ENCODE peak calls at places on chromosome 9, in five cellular contexts. F, K, D, U and Y are unnamed samples.

GRCh38 chr9:33153666-33154065 is 13.5 kb downstream of the B4GALT1 start:
- DNase-seq in D (no peak), U (no peak), F (no peak), K (no peak), Y (no peak)

GRCh38 chr9:75265525-75265972 is 177.2 kb downstream of the OSTF1 start:
- DNase-seq in U (peak), K (peak), D (no peak), F (no peak), Y (peak)

GRCh38 chr9:77678136-77678535 is 30.0 kb upstream of the GNA14 start:
- DNase-seq in U (no peak), K (no peak), F (no peak), D (peak), Y (no peak)

GRCh38 chr9:134698587-134699342 is 57.2 kb downstream of the COL5A1 start:
- DNase-seq in D (peak), F (peak), K (peak), U (peak), Y (peak)

GRCh38 chr9:106051573-106051972 is 357.2 kb downstream of the TMEM38B start:
- DNase-seq in K (no peak), F (no peak), D (no peak), U (no peak), Y (no peak)

GRCh38 chr9:127938298-127938690 is 640 bp upstream of the DPM2 start:
- DNase-seq in K (no peak), D (no peak), F (peak), U (no peak), Y (no peak)

GRCh38 chr9:131478421-131478868 is 24.3 kb upstream of the POMT1 start:
- DNase-seq in K (peak), D (no peak), F (peak), U (peak), Y (peak)

GRCh38 chr9:130343445-130343918 is 77.9 kb downstream of the HMCN2 start:
- DNase-seq in U (peak), K (no peak), F (peak), D (peak), Y (no peak)

GRCh38 chr9:78826521-78826920 is 529.6 kb downstream of the PSAT1 start:
- DNase-seq in U (no peak), F (no peak), K (no peak), D (no peak), Y (no peak)

GRCh38 chr9:131545003-131545785 is at the start of gene PRRT1B:
- DNase-seq in F (peak), K (no peak), D (no peak), U (no peak), Y (no peak)

GRCh38 chr9:95477441-95477840 is 39.3 kb downstream of the PTCH1 start:
- DNase-seq in U (no peak), F (no peak), K (no peak), D (no peak), Y (no peak)

GRCh38 chr9:95874303-95874988 is 1.0 kb upstream of the ERCC6L2 start:
- DNase-seq in D (no peak), K (no peak), F (no peak), U (no peak), Y (peak)

GRCh38 chr9:97534961-97535594 is 33.6 kb downstream of the TMOD1 start:
- DNase-seq in F (no peak), U (no peak), D (peak), K (no peak), Y (no peak)

GRCh38 chr9:114238471-114238870 is 83.1 kb downstream of the COL27A1 start:
- DNase-seq in U (no peak), D (no peak), K (no peak), F (peak), Y (no peak)

GRCh38 chr9:36147441-36148175 is 11.1 kb downstream of the GLIPR2 start:
- DNase-seq in F (no peak), U (no peak), K (no peak), D (no peak), Y (no peak)

GRCh38 chr9:81456431-81456970 is 232.8 kb downstream of the TLE1 start:
- DNase-seq in F (no peak), D (no peak), K (peak), U (no peak), Y (peak)

GRCh38 chr9:137383453-137384115 is 39.4 kb downstream of the EXD3 start:
- DNase-seq in U (peak), F (peak), D (peak), K (no peak), Y (no peak)

GRCh38 chr9:129131300-129132145 is 20.3 kb downstream of the PTPA start:
- DNase-seq in U (peak), F (peak), D (peak), K (peak), Y (peak)

GRCh38 chr9:116286287-116286686 is 132.7 kb downstream of the PAPPA start:
- DNase-seq in U (no peak), K (peak), D (no peak), F (no peak), Y (no peak)

GRCh38 chr9:114902773-114903589 is 27.4 kb downstream of the TNFSF8 start:
- DNase-seq in F (no peak), K (peak), D (no peak), U (no peak), Y (no peak)

DNA sequence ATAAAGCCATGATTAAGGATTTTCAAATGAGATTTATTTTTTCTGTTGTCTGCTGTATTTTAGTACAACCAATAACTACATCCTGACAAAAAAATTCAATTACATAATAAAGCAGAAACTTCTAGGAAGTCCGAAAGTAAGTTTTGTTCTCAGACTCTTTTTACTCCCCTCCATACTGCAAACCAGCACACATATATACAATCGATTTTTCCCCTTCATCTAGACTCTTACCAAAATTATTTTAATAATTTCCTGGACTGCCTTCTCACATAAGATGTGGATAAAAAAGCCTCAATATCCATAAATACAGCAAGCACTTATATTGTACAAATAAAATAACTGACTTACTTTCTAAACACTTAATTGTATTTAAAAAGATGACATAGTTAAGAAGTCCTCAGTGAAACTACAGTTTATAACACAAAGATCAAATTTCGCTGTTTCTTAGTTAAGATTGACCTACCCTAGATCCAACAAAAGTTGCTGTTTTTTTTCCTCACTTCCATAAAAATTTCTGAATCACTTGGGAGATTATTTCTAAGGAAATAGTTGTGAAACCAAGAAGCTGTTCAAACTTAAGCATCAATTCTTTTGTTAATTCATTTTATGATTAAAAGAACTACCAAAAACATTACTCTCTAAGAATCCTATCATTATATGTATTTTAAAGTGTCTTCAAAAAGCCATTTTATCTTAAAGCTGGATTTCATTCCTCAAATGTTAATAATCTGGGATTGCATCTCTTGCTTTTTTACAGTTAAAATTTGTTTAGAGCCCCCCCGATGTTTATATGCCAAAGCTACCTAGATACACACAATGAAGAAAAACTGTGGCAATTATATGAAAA is 74.7 kb upstream of the IFNE start:
- DNase-seq in F (no peak), U (no peak), K (peak), D (no peak), Y (no peak)
- H3K4me3 ChIP-seq in F (no peak), U (no peak), K (peak), D (no peak), Y (peak)

GRCh38 chr9:88950341-88951141 is 40.7 kb upstream of the S1PR3 start:
- DNase-seq in F (no peak), U (no peak), D (no peak), K (peak), Y (peak)
- TF ChIP-seq CTCF in F (no peak), U (no peak), D (no peak), K (no peak), Y (no peak)

DNA sequence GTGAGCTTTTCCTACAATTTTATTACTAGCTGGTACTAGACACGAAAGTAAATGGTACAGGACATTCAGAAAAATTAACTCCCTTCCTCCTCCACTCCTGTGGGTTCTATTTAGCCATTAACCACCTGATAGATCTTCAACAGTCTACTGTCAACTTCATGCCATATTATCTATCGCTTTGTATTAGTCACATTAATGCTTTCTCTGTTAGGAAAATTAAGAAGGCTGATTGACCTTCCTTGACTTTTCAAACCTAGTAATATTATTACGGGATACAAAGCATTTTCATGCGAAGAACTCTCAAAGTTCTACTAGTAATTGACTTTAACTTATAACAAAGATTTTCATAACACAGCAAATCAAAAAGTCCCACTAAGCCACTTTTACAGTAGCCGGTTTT is 1.2 kb downstream of the TEX10 start:
- DNase-seq in K (no peak), D (no peak), U (no peak), F (no peak), Y (no peak)
- H3K4me3 ChIP-seq in K (peak), D (peak), U (peak), F (peak), Y (peak)

GRCh38 chr9:89592201-89592815 is 12.5 kb upstream of the GADD45G start:
- DNase-seq in K (no peak), U (no peak), D (no peak), F (no peak), Y (no peak)

GRCh38 chr9:89594811-89595550 is 9.8 kb upstream of the GADD45G start:
- DNase-seq in K (no peak), F (no peak), U (no peak), D (no peak), Y (no peak)

GRCh38 chr9:89595646-89596045 is 9.2 kb upstream of the GADD45G start:
- DNase-seq in F (no peak), D (no peak), K (no peak), U (no peak), Y (no peak)

GRCh38 chr9:89592963-89593775 is 11.6 kb upstream of the GADD45G start:
- DNase-seq in F (no peak), K (peak), U (peak), D (no peak), Y (peak)

DNA sequence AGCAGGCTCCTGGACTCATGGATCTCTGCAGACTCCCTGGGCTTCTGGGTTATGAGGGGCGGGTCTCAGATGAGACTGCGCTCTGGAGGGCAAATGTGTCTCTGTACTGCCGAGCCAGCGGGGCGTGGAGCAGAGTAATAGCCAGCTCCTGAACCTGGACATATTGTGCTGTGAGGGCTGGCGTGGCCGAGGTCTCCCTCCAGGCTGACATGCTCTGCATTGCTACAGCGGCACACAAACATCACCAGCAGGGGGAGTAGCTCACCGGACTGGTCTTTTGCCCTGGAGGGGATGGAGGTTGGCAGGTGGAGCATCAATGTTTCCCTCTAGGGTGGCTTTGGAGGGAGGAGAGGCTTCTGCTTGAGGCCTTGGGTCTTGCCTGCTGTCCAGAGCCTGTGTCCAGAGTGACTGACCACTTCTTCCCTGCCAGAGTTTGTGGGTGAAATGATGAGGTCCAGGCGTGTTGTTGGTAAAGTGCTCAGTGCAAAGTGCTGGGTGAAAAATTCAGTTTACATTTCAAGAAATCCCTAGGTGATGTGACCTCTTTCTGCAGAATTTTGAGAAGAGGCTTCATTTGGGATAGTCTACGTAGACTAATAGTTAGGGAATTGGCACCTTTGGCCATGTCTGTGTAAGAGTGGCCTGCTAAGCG is 10.9 kb upstream of the GADD45G start:
- DNase-seq in U (peak), F (no peak), K (peak), D (no peak), Y (peak)
- TF ChIP-seq CTCF in U (peak), F (peak), K (peak), D (no peak), Y (peak)

GRCh38 chr9:12783767-12784460 is 9.1 kb downstream of the LURAP1L start:
- DNase-seq in K (no peak), U (no peak), F (no peak), D (no peak), Y (no peak)
- H3K4me3 ChIP-seq in K (no peak), U (no peak), F (no peak), D (no peak), Y (no peak)